ENCODE peak calls at places on chromosomes 11 and 22, in five cellular contexts. X is fibroblast of lung, E is IMR-90, K is A673, J is fibroblast of the aortic adventitia. W is an unnamed sample.

GRCh38 chr11:86676533-86677154 is 4.2 kb upstream of the ME3 start:
- DNase-seq in K (peak), J (no peak), E (no peak), X (no peak), W (peak)

GRCh38 chr11:94706211-94706610 is 61.9 kb upstream of the AMOTL1 start:
- DNase-seq in X (no peak), E (peak), J (peak), K (no peak), W (peak)

GRCh38 chr22:38032681-38033521 is 24.3 kb upstream of the PICK1 start:
- DNase-seq in K (no peak), X (peak), E (peak), J (peak), W (peak)

GRCh38 chr22:28052818-28053217 is 133.8 kb upstream of the PITPNB start:
- DNase-seq in X (no peak), E (no peak), J (no peak), K (no peak), W (no peak)

GRCh38 chr22:49305215-49305965 is 522.3 kb downstream of the BRD1 start:
- DNase-seq in J (no peak), K (peak), X (no peak), E (no peak), W (no peak)

GRCh38 chr11:63841554-63841953 is 2.6 kb downstream of the MARK2 start:
- DNase-seq in J (peak), X (no peak), E (peak), K (peak), W (peak)

GRCh38 chr11:18608373-18608772 is 8.8 kb downstream of the MISFA start:
- DNase-seq in K (no peak), J (no peak), E (peak), X (peak), W (no peak)

GRCh38 chr11:117202386-117203068 is 3.4 kb downstream of the TAGLN start:
- DNase-seq in X (peak), K (no peak), E (no peak), J (peak), W (no peak)

GRCh38 chr11:36848675-36849074 is 250.6 kb upstream of the RAG2 start:
- DNase-seq in K (no peak), X (no peak), E (no peak), J (no peak), W (no peak)

GRCh38 chr11:118216621-118217526 is 7.9 kb downstream of the JAML start:
- DNase-seq in E (no peak), J (no peak), X (no peak), K (no peak), W (no peak)

GRCh38 chr11:100908746-100909145 is 220.9 kb downstream of the PGR start:
- DNase-seq in E (peak), K (no peak), J (no peak), X (no peak), W (no peak)

GRCh38 chr11:27406498-27407354 is 43.7 kb upstream of the CCDC34 start:
- DNase-seq in J (peak), E (no peak), K (no peak), X (no peak), W (no peak)

GRCh38 chr11:105100206-105100605 is 39.4 kb downstream of the CARD18 start:
- DNase-seq in K (no peak), E (no peak), X (no peak), J (no peak), W (peak)

DNA sequence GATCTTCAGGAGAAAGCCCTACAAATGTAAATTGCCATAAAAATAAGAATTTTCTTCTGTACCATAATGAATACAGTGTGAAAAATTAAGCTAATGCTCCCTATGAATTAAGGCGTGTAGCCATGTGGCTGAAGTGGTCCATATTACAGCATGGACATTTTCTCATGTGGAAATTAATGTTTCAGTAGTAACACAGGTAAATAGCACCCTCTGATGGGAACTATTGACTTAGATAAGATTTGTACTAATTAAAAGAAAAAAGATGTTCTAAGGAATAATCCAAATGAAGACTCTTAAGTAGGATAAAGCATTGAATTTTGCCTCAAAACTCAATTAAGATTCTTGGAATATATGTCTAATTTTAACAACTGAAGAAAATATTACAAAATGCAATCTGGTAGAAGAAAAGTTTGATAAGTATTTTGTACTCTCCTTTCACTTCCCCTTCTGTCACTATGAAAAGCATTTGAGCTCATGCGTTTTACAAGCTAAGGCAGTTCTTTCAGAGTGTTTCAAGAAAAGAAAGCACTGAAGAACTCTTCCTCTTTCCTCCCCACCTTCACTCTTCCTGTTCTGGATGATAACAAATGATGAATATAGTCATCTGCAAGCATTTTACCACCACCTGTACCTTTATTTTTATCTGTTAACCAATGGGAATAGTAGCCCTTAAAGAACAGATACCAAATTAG is 9.9 kb upstream of the OR8D2 start:
- DNase-seq in E (peak), J (peak), K (peak), X (peak), W (peak)
- TF ChIP-seq CTCF in E (peak), J (no peak), K (peak), X (no peak), W (no peak)

GRCh38 chr11:8709002-8709672 is 26.5 kb downstream of the RPL27A start:
- DNase-seq in K (no peak), J (peak), E (peak), X (peak), W (no peak)
- H3K4me3 ChIP-seq in K (no peak), J (no peak), E (no peak), X (no peak), W (no peak)

GRCh38 chr11:64947202-64947814 is 11.6 kb upstream of the GPHA2 start:
- DNase-seq in K (no peak), X (no peak), J (no peak), E (no peak), W (no peak)
- TF ChIP-seq CTCF in K (no peak), X (no peak), J (peak), E (no peak), W (no peak)

GRCh38 chr11:14114786-14115185 is 152.3 kb downstream of the SPON1 start:
- DNase-seq in E (no peak), J (no peak), X (no peak), K (no peak), W (no peak)
- H3K4me3 ChIP-seq in E (no peak), J (no peak), X (no peak), K (no peak), W (no peak)